ENCODE peak calls at places on chromosomes 11 and 22, in eight cellular contexts. V is gastrocnemius medialis, R is body of pancreas, W is upper lobe of left lung, N is K562, E is right lobe of liver, T is heart left ventricle, F is A549. S is an unnamed sample.

GRCh38 chr11:407651-408080 is 7.1 kb downstream of the SIGIRR start:
- ATAC-seq in V (no peak), R (peak), W (peak), N (no peak), E (no peak), T (no peak), F (peak), S (no peak)

GRCh38 chr22:26679003-26679629 is 21.7 kb downstream of the MIAT start:
- ATAC-seq in V (peak), R (peak), W (peak), N (peak), E (peak), T (peak), F (peak), S (peak)

GRCh38 chr11:76371170-76371569 is 9.8 kb downstream of the THAP12 start:
- ATAC-seq in V (no peak), R (peak), W (peak), N (peak), E (peak), T (peak), F (peak), S (no peak)

GRCh38 chr11:128905345-128906184 is 14.4 kb downstream of the KCNJ5 start:
- ATAC-seq in V (no peak), R (peak), W (peak), N (peak), E (peak), T (peak), F (peak), S (peak)

GRCh38 chr11:111105566-111105965 is 140.0 kb upstream of the POU2AF2 start:
- ATAC-seq in V (no peak), R (no peak), W (no peak), N (no peak), E (no peak), T (no peak), F (no peak), S (no peak)

GRCh38 chr11:112302226-112302868 is 41.7 kb upstream of the PLET1 start:
- ATAC-seq in V (no peak), R (no peak), W (no peak), N (peak), E (peak), T (peak), F (peak), S (no peak)

GRCh38 chr11:9077164-9077563 is 14.2 kb downstream of the SCUBE2 start:
- ATAC-seq in V (peak), R (no peak), W (no peak), N (no peak), E (no peak), T (peak), F (no peak), S (no peak)

GRCh38 chr11:7600205-7600775 is 73.0 kb downstream of the CYB5R2 start:
- ATAC-seq in V (peak), R (peak), W (peak), N (peak), E (peak), T (peak), F (peak), S (peak)

GRCh38 chr22:46748948-46749681 is 11.1 kb upstream of the CERK start:
- ATAC-seq in V (no peak), R (peak), W (no peak), N (no peak), E (peak), T (no peak), F (no peak), S (peak)

GRCh38 chr11:14362613-14363012 is 3.6 kb upstream of the RRAS2 start:
- ATAC-seq in V (peak), R (no peak), W (no peak), N (no peak), E (peak), T (peak), F (no peak), S (no peak)

GRCh38 chr11:103109818-103110388 is 677 bp downstream of the DYNC2H1 start:
- ATAC-seq in V (no peak), R (no peak), W (peak), N (no peak), E (no peak), T (peak), F (peak), S (no peak)

GRCh38 chr11:79626135-79626748 is 185.4 kb upstream of the TENM4 start:
- ATAC-seq in V (no peak), R (no peak), W (peak), N (no peak), E (no peak), T (no peak), F (no peak), S (no peak)

GRCh38 chr11:44243633-44244343 is 66.2 kb downstream of the ALX4 start:
- ATAC-seq in V (no peak), R (peak), W (no peak), N (peak), E (peak), T (peak), F (peak), S (no peak)

GRCh38 chr22:37930270-37930951 is 23.0 kb downstream of the C22orf23 start:
- ATAC-seq in V (no peak), R (peak), W (peak), N (no peak), E (peak), T (peak), F (peak), S (peak)

GRCh38 chr11:96014234-96014633 is 90.3 kb upstream of the MTMR2 start:
- ATAC-seq in V (no peak), R (no peak), W (peak), N (no peak), E (no peak), T (no peak), F (no peak), S (no peak)

GRCh38 chr11:97684486-97685439 is 1295.0 kb downstream of the JRKL start:
- ATAC-seq in V (no peak), R (no peak), W (no peak), N (no peak), E (no peak), T (peak), F (no peak), S (no peak)

GRCh38 chr11:82889133-82890001 is 10.9 kb downstream of the PRCP start:
- ATAC-seq in V (no peak), R (no peak), W (peak), N (peak), E (peak), T (peak), F (no peak), S (no peak)

GRCh38 chr11:73034777-73035176 is 107.3 kb downstream of the FCHSD2 start:
- ATAC-seq in V (no peak), R (no peak), W (no peak), N (peak), E (peak), T (no peak), F (no peak), S (no peak)

GRCh38 chr22:47176573-47177333 is 414.3 kb downstream of the TBC1D22A start:
- ATAC-seq in V (no peak), R (no peak), W (no peak), N (no peak), E (no peak), T (no peak), F (no peak), S (no peak)

GRCh38 chr22:40716116-40716515 is 36.8 kb downstream of the MCHR1 start:
- ATAC-seq in V (no peak), R (no peak), W (no peak), N (no peak), E (no peak), T (no peak), F (no peak), S (no peak)

GRCh38 chr11:105144887-105145286 is 5.3 kb upstream of the CARD18 start:
- ATAC-seq in V (no peak), R (no peak), W (no peak), N (no peak), E (no peak), T (no peak), F (no peak), S (no peak)

GRCh38 chr22:30668306-30668655 is 606 bp upstream of the DUSP18 start:
- ATAC-seq in V (no peak), R (no peak), W (no peak), N (peak), E (no peak), T (peak), F (peak), S (no peak)

GRCh38 chr11:56705784-56706396 is 7.0 kb downstream of the OR9G1 start:
- ATAC-seq in V (no peak), R (no peak), W (peak), N (no peak), E (no peak), T (no peak), F (no peak), S (no peak)

GRCh38 chr11:36292311-36292722 is 3.1 kb upstream of the COMMD9 start:
- ATAC-seq in V (no peak), R (no peak), W (peak), N (no peak), E (peak), T (no peak), F (peak), S (no peak)

GRCh38 chr11:69889400-69890372 is 70.5 kb upstream of the FGF3 start:
- ATAC-seq in V (no peak), R (no peak), W (no peak), N (no peak), E (no peak), T (no peak), F (no peak), S (no peak)

GRCh38 chr11:45031912-45032519 is 81.3 kb upstream of the TP53I11 start:
- ATAC-seq in V (no peak), R (no peak), W (no peak), N (no peak), E (no peak), T (no peak), F (no peak), S (no peak)

GRCh38 chr11:122703541-122704272 is 48.2 kb downstream of the UBASH3B start:
- ATAC-seq in V (no peak), R (no peak), W (no peak), N (no peak), E (no peak), T (no peak), F (no peak), S (no peak)

GRCh38 chr11:115709297-115709696 is 205.1 kb upstream of the CADM1 start:
- ATAC-seq in V (no peak), R (no peak), W (peak), N (no peak), E (peak), T (peak), F (no peak), S (no peak)

GRCh38 chr11:123511037-123511870 is 81.2 kb downstream of the GRAMD1B start:
- ATAC-seq in V (peak), R (peak), W (peak), N (peak), E (peak), T (peak), F (peak), S (peak)

GRCh38 chr11:87966744-87967143 is 208.5 kb downstream of the RAB38 start:
- ATAC-seq in V (no peak), R (no peak), W (no peak), N (no peak), E (no peak), T (peak), F (no peak), S (no peak)

GRCh38 chr11:65887723-65888162 is 528 bp downstream of the FIBP start:
- ATAC-seq in V (no peak), R (no peak), W (no peak), N (no peak), E (no peak), T (no peak), F (peak), S (no peak)

GRCh38 chr11:21625982-21626381 is 566.9 kb upstream of the ANO5 start:
- ATAC-seq in V (no peak), R (no peak), W (peak), N (no peak), E (peak), T (peak), F (no peak), S (peak)

GRCh38 chr11:126253265-126253664 is 15.4 kb downstream of the SRPRA start:
- ATAC-seq in V (no peak), R (peak), W (no peak), N (no peak), E (no peak), T (no peak), F (no peak), S (no peak)

GRCh38 chr22:41915035-41915782 is at the start of gene SHISA8:
- ATAC-seq in V (no peak), R (peak), W (peak), N (peak), E (peak), T (peak), F (peak), S (peak)
- TF ChIP-seq POLR2A in V (no peak), R (no peak), W (no peak), N (no peak), E (no peak), T (no peak), F (no peak), S (no peak)

GRCh38 chr11:2305862-2306823 is 4.3 kb downstream of the TSPAN32 start:
- ATAC-seq in V (no peak), R (no peak), W (peak), N (no peak), E (peak), T (no peak), F (peak), S (peak)
- TF ChIP-seq POLR2A in V (no peak), R (no peak), W (no peak), N (no peak), E (no peak), T (no peak), F (no peak), S (no peak)

GRCh38 chr11:13277719-13278619 is at the start of gene BMAL1:
- ATAC-seq in V (peak), R (peak), W (peak), N (no peak), E (peak), T (peak), F (peak), S (peak)
- TF ChIP-seq POLR2A in V (peak), R (peak), W (no peak), N (no peak), E (peak), T (peak), F (peak), S (peak)

GRCh38 chr11:10454902-10455631 is at the start of gene AMPD3:
- ATAC-seq in V (peak), R (no peak), W (no peak), N (peak), E (no peak), T (peak), F (peak), S (peak)
- TF ChIP-seq POLR2A in V (peak), R (no peak), W (no peak), N (peak), E (no peak), T (no peak), F (peak), S (no peak)

GRCh38 chr11:47132490-47132889 is 44.2 kb downstream of the ARFGAP2 start:
- ATAC-seq in V (no peak), R (peak), W (no peak), N (no peak), E (no peak), T (no peak), F (no peak), S (no peak)
- TF ChIP-seq POLR2A in V (no peak), R (no peak), W (no peak), N (no peak), E (no peak), T (no peak), F (no peak), S (no peak)

S was measured in gastroesophageal sphincter.